ENCODE peak calls at places on chromosomes 12 and 14, in six cellular contexts. F, A, J, S, W and P are unnamed samples.

GRCh38 chr12:116196752-116197718 is 80.5 kb downstream of the MED13L start:
- DNase-seq in F (peak; percentile 50), W (no peak), J (no peak), S (peak; percentile 12), A (no peak), P (no peak)

GRCh38 chr12:77808534-77808933 is 22.2 kb upstream of the NAV3 start:
- DNase-seq in J (no peak), A (no peak), W (no peak), F (no peak), S (no peak), P (no peak)

GRCh38 chr12:131568336-131568735 is 142.6 kb upstream of the SFSWAP start:
- DNase-seq in S (no peak), W (no peak), A (no peak), F (no peak), J (no peak), P (no peak)

GRCh38 chr14:61695695-61696527 is 598 bp downstream of the HIF1A start:
- DNase-seq in A (peak; percentile 82), J (peak; percentile 39), F (peak; percentile 57), S (peak; percentile 67), W (peak; percentile 53), P (peak; percentile 30)

GRCh38 chr14:29865299-29865698 is 62.3 kb downstream of the PRKD1 start:
- DNase-seq in F (no peak), A (no peak), W (no peak), S (no peak), J (no peak), P (no peak)

GRCh38 chr12:54350743-54351142 is 13.5 kb downstream of the GPR84 start:
- DNase-seq in S (no peak), F (no peak), J (no peak), W (no peak), A (no peak), P (no peak)

GRCh38 chr14:96176275-96176674 is 28.4 kb upstream of the BDKRB2 start:
- DNase-seq in S (no peak), F (no peak), W (no peak), J (no peak), A (no peak), P (peak; percentile 59)

GRCh38 chr12:57215668-57216013 is 953 bp upstream of the NXPH4 start:
- DNase-seq in J (no peak), W (no peak), F (no peak), S (no peak), A (peak; percentile 55), P (peak; percentile 17)

GRCh38 chr12:68317047-68317667 is 15.0 kb downstream of the MDM1 start:
- DNase-seq in W (no peak), S (peak; percentile 42), A (no peak), J (no peak), F (no peak), P (peak; percentile 42)

GRCh38 chr14:96168581-96168980 is 36.1 kb upstream of the BDKRB2 start:
- DNase-seq in A (no peak), W (no peak), S (no peak), F (no peak), J (no peak), P (no peak)

GRCh38 chr12:27005495-27005894 is 8.7 kb downstream of the TM7SF3 start:
- DNase-seq in J (no peak), W (no peak), A (no peak), F (no peak), S (no peak), P (no peak)

GRCh38 chr14:59998575-59998974 is 78.6 kb downstream of the LRRC9 start:
- DNase-seq in F (no peak), J (no peak), S (no peak), W (no peak), A (no peak), P (no peak)

GRCh38 chr12:108482717-108483212 is 32.3 kb upstream of the FICD start:
- DNase-seq in F (peak; percentile 24), S (no peak), J (no peak), W (no peak), A (no peak), P (no peak)

GRCh38 chr14:100289916-100290606 is 16.2 kb downstream of the SLC25A29 start:
- DNase-seq in J (no peak), A (peak; percentile 52), W (no peak), F (no peak), S (no peak), P (no peak)

GRCh38 chr12:108788911-108789310 is 57.6 kb upstream of the CORO1C start:
- DNase-seq in A (no peak), F (no peak), S (no peak), W (no peak), J (no peak), P (no peak)

GRCh38 chr12:6534158-6534913 is at the start of gene GAPDH:
- DNase-seq in W (peak; percentile 90), F (peak; percentile 93), J (peak; percentile 99), S (peak; percentile 93), A (peak; percentile 91), P (peak; percentile 97)

DNA sequence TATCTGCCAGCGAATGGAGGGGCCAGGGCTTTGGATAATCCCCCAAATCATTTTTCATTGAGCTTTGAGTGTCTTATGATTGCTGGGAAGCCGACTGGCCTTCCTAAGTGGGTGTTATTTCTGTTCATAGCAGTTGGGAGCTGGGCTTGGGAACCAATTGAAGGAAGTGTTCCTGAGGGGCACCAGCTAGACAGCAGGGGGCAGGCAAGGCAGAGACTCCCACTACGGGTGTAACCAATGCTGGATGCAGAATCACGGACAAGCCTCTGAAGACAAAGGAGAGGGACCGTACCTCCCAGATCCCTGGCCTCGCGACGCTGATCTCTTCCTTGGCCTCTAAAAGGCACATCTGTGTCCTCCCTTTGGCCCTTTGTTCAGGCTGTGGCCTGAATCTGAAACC is 149.0 kb upstream of the PRMT8 start:
- DNase-seq in F (peak; percentile 23), S (peak; percentile 79), A (no peak), W (peak; percentile 29), J (peak; percentile 71), P (peak; percentile 20)
- TF ChIP-seq CTCF in F (peak; percentile 78), S (peak; percentile 35), A (peak; percentile 49), W (no peak), J (peak; percentile 56), P (peak; percentile 53)

GRCh38 chr12:104958946-104959841 is 1.1 kb upstream of the SLC41A2 start:
- DNase-seq in W (no peak), F (peak; percentile 25), A (no peak), S (no peak), J (no peak), P (peak; percentile 27)
- TF ChIP-seq CTCF in W (no peak), F (no peak), A (no peak), S (no peak), J (no peak), P (no peak)

GRCh38 chr14:23953464-23954278 is at the start of gene DHRS4:
- DNase-seq in A (peak; percentile 86), J (peak; percentile 86), F (peak; percentile 68), S (peak; percentile 87), W (peak; percentile 84), P (peak; percentile 67)

GRCh38 chr14:23950411-23951135 is 3.0 kb upstream of the DHRS4 start:
- DNase-seq in F (no peak), W (no peak), A (no peak), J (no peak), S (no peak), P (no peak)

DNA sequence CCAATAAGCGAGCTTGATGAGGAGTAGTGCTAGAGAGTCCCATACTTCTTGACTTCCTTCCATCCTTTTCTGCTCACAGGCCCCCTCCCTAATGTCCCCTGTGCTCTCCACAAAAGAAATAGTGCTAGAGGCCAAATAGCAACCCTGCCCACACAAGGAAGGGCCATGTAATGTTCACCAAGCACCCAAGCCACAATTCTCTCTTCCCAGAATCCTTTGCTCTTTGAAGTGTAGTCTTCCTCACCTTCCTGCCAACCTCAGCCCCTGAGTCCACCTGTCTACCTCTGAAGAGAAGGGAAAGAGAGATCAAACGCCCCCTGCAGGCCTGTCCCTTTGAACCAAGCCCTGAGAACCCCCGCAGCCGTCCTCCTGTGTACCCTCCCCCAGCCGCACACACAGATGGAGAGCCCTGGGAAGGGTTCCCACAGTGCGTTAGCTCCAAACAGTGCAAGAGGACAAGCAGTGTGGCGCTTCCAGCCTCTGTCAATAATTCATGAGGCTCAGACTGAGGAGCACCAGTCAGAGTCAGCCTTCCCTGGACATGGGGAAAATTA is 1.9 kb upstream of the DHRS4 start:
- DNase-seq in F (no peak), A (peak; percentile 64), S (no peak), W (no peak), J (no peak), P (no peak)
- TF ChIP-seq CTCF in F (peak; percentile 24), A (peak; percentile 49), S (no peak), W (no peak), J (peak; percentile 16), P (peak; percentile 41)

GRCh38 chr12:114936148-114937099 is 252.4 kb upstream of the TBX3 start:
- DNase-seq in F (peak; percentile 6), J (no peak), A (no peak), W (no peak), S (no peak), P (peak; percentile 74)

GRCh38 chr12:114938487-114939210 is 254.7 kb upstream of the TBX3 start:
- DNase-seq in J (peak; percentile 46), W (no peak), F (no peak), A (no peak), S (no peak), P (no peak)

GRCh38 chr12:114933428-114934160 is 249.6 kb upstream of the TBX3 start:
- DNase-seq in W (no peak), A (no peak), S (no peak), J (no peak), F (peak; percentile 83), P (peak; percentile 96)

GRCh38 chr12:114932806-114933205 is 248.8 kb upstream of the TBX3 start:
- DNase-seq in J (no peak), F (no peak), W (no peak), S (no peak), A (no peak), P (no peak)

DNA sequence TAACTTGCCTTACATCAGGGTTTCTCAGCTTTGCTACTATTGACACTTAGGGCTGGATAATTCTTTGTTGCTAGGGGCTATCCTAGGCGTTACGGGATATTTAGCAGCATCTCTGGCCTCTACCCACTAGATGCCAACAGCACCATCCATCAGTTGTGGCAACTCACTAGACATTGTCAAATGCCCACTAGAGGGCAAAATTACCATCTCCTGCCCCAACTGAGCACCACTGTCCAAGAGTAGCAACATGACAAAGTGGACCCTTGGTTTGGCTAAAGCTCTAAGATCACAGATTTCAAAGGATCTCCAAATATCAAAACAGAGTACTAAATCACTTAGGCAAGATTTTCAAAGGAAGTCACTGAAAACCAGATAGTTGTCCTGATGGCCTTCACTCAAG is 251.7 kb upstream of the TBX3 start:
- DNase-seq in W (no peak), A (no peak), S (no peak), F (no peak), J (no peak), P (peak; percentile 11)
- TF ChIP-seq CTCF in W (peak; percentile 12), A (peak; percentile 38), S (no peak), F (peak; percentile 36), J (no peak), P (peak; percentile 72)

DNA sequence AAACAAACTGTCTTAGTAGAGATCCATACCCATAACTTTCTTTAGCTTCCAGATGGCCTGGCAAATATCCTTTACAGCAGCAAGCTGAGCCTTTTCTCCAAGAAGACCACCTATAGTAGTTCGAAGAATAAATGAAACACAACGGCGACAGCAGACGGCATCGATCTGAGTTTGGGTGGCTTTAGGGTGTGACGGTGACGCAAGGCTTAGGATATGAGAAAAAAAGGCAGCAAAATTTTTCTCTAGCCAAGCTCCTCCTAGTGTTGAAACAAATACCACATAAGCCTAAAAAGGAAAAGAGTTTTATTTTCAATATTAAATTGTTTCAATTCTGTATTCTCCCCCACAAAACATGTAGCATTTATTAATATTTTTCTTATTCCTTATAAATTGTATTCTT is 33.3 kb downstream of the HEATR5A start:
- DNase-seq in S (no peak), A (no peak), J (no peak), F (no peak), W (no peak), P (no peak)
- TF ChIP-seq CTCF in S (no peak), A (no peak), J (no peak), F (no peak), W (no peak), P (peak; percentile 32)